ENCODE peak calls at places on chromosomes 2 and 18, in four cellular contexts. N, I, B and H are unnamed samples.
A peak's percentile ranks its signal among the peaks of the same experiment; 100 is the strongest.

GRCh38 chr2:207810200-207810788 is 40.6 kb upstream of the FZD5 start:
- DNase-seq in B (no peak), N (no peak), I (no peak), H (no peak)

GRCh38 chr18:11808001-11808855 is 43.0 kb upstream of the CHMP1B start:
- DNase-seq in B (no peak), N (no peak), I (no peak), H (no peak)

GRCh38 chr18:77065221-77065981 is 67.2 kb downstream of the MBP start:
- DNase-seq in I (peak; percentile 79), B (peak; percentile 51), N (peak; percentile 46), H (peak; percentile 69)

GRCh38 chr18:24414349-24415003 is 12.0 kb upstream of the IMPACT start:
- DNase-seq in I (no peak), B (no peak), N (no peak), H (no peak)

GRCh38 chr2:117308861-117309770 is 505.4 kb upstream of the DDX18 start:
- DNase-seq in N (no peak), I (no peak), B (no peak), H (no peak)

GRCh38 chr2:187034434-187034833 is 185.5 kb upstream of the ZSWIM2 start:
- DNase-seq in N (no peak), B (no peak), I (no peak), H (no peak)

GRCh38 chr2:37349376-37349775 is 4.9 kb downstream of the QPCT start:
- DNase-seq in I (no peak), N (no peak), B (no peak), H (no peak)

GRCh38 chr18:79570266-79571201 is 109.1 kb upstream of the CTDP1 start:
- DNase-seq in N (no peak), I (peak; percentile 42), B (no peak), H (peak; percentile 34)

GRCh38 chr2:106658616-106659015 is 171.5 kb downstream of the CD8B2 start:
- DNase-seq in N (no peak), I (no peak), B (no peak), H (no peak)

GRCh38 chr2:227515742-227516141 is 43.8 kb downstream of the AGFG1 start:
- DNase-seq in I (no peak), N (no peak), B (no peak), H (no peak)

GRCh38 chr2:8223731-8224678 is 457.9 kb upstream of the ID2 start:
- DNase-seq in N (no peak), I (no peak), B (no peak), H (no peak)

GRCh38 chr2:128783193-128783671 is 464.6 kb upstream of the HS6ST1 start:
- DNase-seq in N (no peak), B (no peak), I (no peak), H (peak; percentile 5)

GRCh38 chr2:227615906-227616305 is 1.3 kb upstream of the SCYGR3 start:
- DNase-seq in N (no peak), I (no peak), B (no peak), H (no peak)

GRCh38 chr2:19900536-19901200 is 1.1 kb downstream of the TTC32 start:
- DNase-seq in N (no peak), I (no peak), B (peak; percentile 12), H (no peak)

GRCh38 chr2:121442889-121443288 is 87.8 kb upstream of the RNU4ATAC start:
- DNase-seq in N (no peak), I (no peak), B (no peak), H (no peak)

GRCh38 chr2:109294523-109294922 is 165.5 kb downstream of the SH3RF3 start:
- DNase-seq in B (no peak), N (no peak), I (no peak), H (no peak)

GRCh38 chr2:133817680-133818566 is 249.7 kb upstream of the NCKAP5 start:
- DNase-seq in B (no peak), N (no peak), I (no peak), H (no peak)

GRCh38 chr18:51447351-51447896 is 249.9 kb upstream of the MEX3C start:
- DNase-seq in B (no peak), I (peak; percentile 79), N (peak; percentile 24), H (no peak)

GRCh38 chr2:71605173-71605641 is 151.8 kb downstream of the DYSF start:
- DNase-seq in N (peak; percentile 9), I (peak; percentile 32), B (no peak), H (peak; percentile 14)

GRCh38 chr2:232522014-232522854 is 2.0 kb downstream of the PRSS56 start:
- DNase-seq in N (peak; percentile 44), B (peak; percentile 62), I (peak; percentile 86), H (no peak)

GRCh38 chr2:151827564-151828142 is 568 bp downstream of the ARL5A start:
- DNase-seq in N (no peak), B (no peak), I (no peak), H (no peak)

GRCh38 chr18:22179174-22179573 is 9.8 kb downstream of the GATA6 start:
- DNase-seq in I (no peak), N (no peak), B (no peak), H (no peak)

GRCh38 chr18:22177496-22177866 is 8.1 kb downstream of the GATA6 start:
- DNase-seq in B (no peak), I (no peak), N (no peak), H (no peak)

GRCh38 chr18:22180722-22181121 is 11.3 kb downstream of the GATA6 start:
- DNase-seq in N (no peak), I (no peak), B (no peak), H (no peak)

GRCh38 chr18:22176622-22177495 is 7.5 kb downstream of the GATA6 start:
- DNase-seq in N (peak; percentile 28), B (no peak), I (no peak), H (no peak)

GRCh38 chr18:22179631-22180030 is 10.2 kb downstream of the GATA6 start:
- DNase-seq in I (no peak), N (no peak), B (no peak), H (no peak)
- H3K27me3 ChIP-seq in I (peaks cover 11% of the 10 kb centered on the region), N (no peaks in the 10 kb centered on the region), B (peaks cover 18% of the 10 kb centered on the region), H (no peaks in the 10 kb centered on the region)

GRCh38 chr2:228675715-228676114 is 494.2 kb upstream of the SPHKAP start:
- DNase-seq in I (no peak), B (no peak), N (no peak), H (no peak)

GRCh38 chr2:228678110-228678509 is 496.6 kb upstream of the SPHKAP start:
- DNase-seq in B (no peak), I (no peak), N (no peak), H (no peak)

GRCh38 chr2:228681979-228682378 is 500.5 kb upstream of the SPHKAP start:
- DNase-seq in B (no peak), I (no peak), N (no peak), H (no peak)

GRCh38 chr2:228681426-228681825 is 499.9 kb upstream of the SPHKAP start:
- DNase-seq in N (no peak), B (no peak), I (no peak), H (no peak)
- H3K27me3 ChIP-seq in N (no peaks in the 10 kb centered on the region), B (no peaks in the 10 kb centered on the region), I (no peaks in the 10 kb centered on the region), H (no peaks in the 10 kb centered on the region)

GRCh38 chr2:219038600-219038999 is 2.7 kb downstream of the CFAP65 start:
- DNase-seq in B (no peak), N (no peak), I (no peak), H (no peak)
- H3K27me3 ChIP-seq in B (peaks cover 10% of the 10 kb centered on the region), N (peaks cover 100% of the 10 kb centered on the region), I (peaks cover 5% of the 10 kb centered on the region), H (no peaks in the 10 kb centered on the region)

GRCh38 chr2:237478969-237479368 is 8.1 kb upstream of the MLPH start:
- DNase-seq in I (no peak), B (no peak), N (no peak), H (no peak)

GRCh38 chr2:237483018-237483731 is 3.9 kb upstream of the MLPH start:
- DNase-seq in N (no peak), I (peak; percentile 39), B (no peak), H (no peak)

GRCh38 chr2:237482485-237482884 is 4.6 kb upstream of the MLPH start:
- DNase-seq in I (peak; percentile 93), B (no peak), N (peak; percentile 77), H (peak; percentile 88)

GRCh38 chr2:237479747-237480146 is 7.3 kb upstream of the MLPH start:
- DNase-seq in B (no peak), N (no peak), I (no peak), H (no peak)

DNA sequence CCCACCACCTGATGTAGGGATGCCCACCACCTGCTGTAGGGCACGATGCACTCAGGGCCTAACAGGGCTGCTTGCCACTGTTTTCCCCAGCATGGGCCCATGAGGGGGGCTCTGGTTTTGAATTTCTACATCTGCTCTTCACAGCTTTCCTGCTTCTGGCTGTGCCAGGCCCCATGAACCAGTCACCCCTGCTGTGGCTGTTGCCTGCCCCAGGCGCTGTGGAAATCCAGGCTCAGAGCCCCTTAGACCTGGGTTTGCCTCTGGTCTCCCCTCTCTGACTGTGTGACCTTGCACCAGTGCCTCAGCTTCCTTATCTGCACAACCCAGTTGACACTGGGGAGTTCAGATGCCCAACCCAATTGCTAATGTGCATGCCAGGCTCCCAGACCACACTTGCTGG is 6.1 kb upstream of the MLPH start:
- DNase-seq in B (no peak), N (no peak), I (peak; percentile 51), H (no peak)
- H3K27me3 ChIP-seq in B (peaks cover 11% of the 10 kb centered on the region), N (peaks cover 11% of the 10 kb centered on the region), I (no peaks in the 10 kb centered on the region), H (peaks cover 7% of the 10 kb centered on the region)